ENCODE peak calls at places on chromosomes 12 and 14, in five cellular contexts. T is prostate gland, Y is HFFc6, M is GM23338, B is WTC11. J is an unnamed sample.

GRCh38 chr12:10497602-10498001 is 8.1 kb upstream of the EIF2S3B start:
- DNase-seq in T (no peak), Y (no peak), M (no peak), B (no peak), J (no peak)

GRCh38 chr12:45974883-45975282 is 15.5 kb downstream of the SCAF11 start:
- DNase-seq in T (no peak), Y (no peak), M (no peak), B (no peak), J (no peak)

GRCh38 chr14:49920260-49920659 is 27.4 kb downstream of the ARF6 start:
- DNase-seq in T (no peak), Y (no peak), M (no peak), B (no peak), J (no peak)

GRCh38 chr14:68823434-68824206 is 30.8 kb upstream of the ZFP36L1 start:
- DNase-seq in T (no peak), Y (no peak), M (no peak), B (no peak), J (no peak)

GRCh38 chr12:125443316-125443715 is 378.1 kb downstream of the AACS start:
- DNase-seq in T (no peak), Y (no peak), M (no peak), B (no peak), J (no peak)

GRCh38 chr12:3752741-3753486 is at the start of gene CRACR2A:
- DNase-seq in T (peak; percentile 35), Y (no peak), M (peak; percentile 91), B (peak; percentile 87), J (peak; percentile 86)

GRCh38 chr12:64665506-64665905 is 55.2 kb downstream of the RASSF3 start:
- DNase-seq in T (no peak), Y (no peak), M (peak; percentile 77), B (peak; percentile 69), J (peak; percentile 23)

GRCh38 chr14:50967104-50967503 is 22.8 kb upstream of the PYGL start:
- DNase-seq in T (no peak), Y (no peak), M (no peak), B (no peak), J (no peak)

GRCh38 chr14:32366995-32367394 is 37.9 kb downstream of the AKAP6 start:
- DNase-seq in T (no peak), Y (no peak), M (no peak), B (no peak), J (no peak)

GRCh38 chr12:116376354-116377193 is 99.1 kb upstream of the MED13L start:
- DNase-seq in T (no peak), Y (peak; percentile 85), M (no peak), B (no peak), J (no peak)

GRCh38 chr14:24463017-24463805 is 20.6 kb upstream of the SDR39U1 start:
- DNase-seq in T (no peak), Y (no peak), M (no peak), B (no peak), J (no peak)

GRCh38 chr14:104436741-104437701 is 142.5 kb upstream of the C14orf180 start:
- DNase-seq in T (no peak), Y (no peak), M (no peak), B (peak; percentile 10), J (no peak)

GRCh38 chr12:66942741-66943465 is 264.0 kb upstream of the GRIP1 start:
- DNase-seq in T (no peak), Y (no peak), M (peak; percentile 79), B (peak; percentile 32), J (peak; percentile 35)

GRCh38 chr12:54378791-54379400 is 5.6 kb downstream of the ZNF385A start:
- DNase-seq in T (no peak), Y (no peak), M (peak; percentile 80), B (peak; percentile 80), J (peak; percentile 69)

GRCh38 chr14:51638071-51638944 is 13.4 kb upstream of the FRMD6 start:
- DNase-seq in T (peak; percentile 46), Y (peak; percentile 44), M (peak; percentile 83), B (peak; percentile 61), J (no peak)

GRCh38 chr12:2259368-2259767 is 206.6 kb downstream of the CACNA1C start:
- DNase-seq in T (no peak), Y (no peak), M (no peak), B (no peak), J (no peak)

GRCh38 chr12:27521066-27521465 is 2.9 kb upstream of the PPFIBP1 start:
- DNase-seq in T (no peak), Y (no peak), M (peak; percentile 66), B (peak; percentile 27), J (peak; percentile 18)

GRCh38 chr12:61367281-61367785 is 892.9 kb upstream of the USP15 start:
- DNase-seq in T (no peak), Y (no peak), M (peak; percentile 46), B (no peak), J (no peak)

GRCh38 chr12:88559772-88560171 is 20.5 kb downstream of the KITLG start:
- DNase-seq in T (no peak), Y (no peak), M (no peak), B (no peak), J (no peak)

GRCh38 chr12:53213348-53213747 is 6.3 kb upstream of the ITGB7 start:
- DNase-seq in T (peak; percentile 78), Y (peak; percentile 60), M (peak; percentile 92), B (peak; percentile 93), J (peak; percentile 91)

GRCh38 chr12:30694971-30695326 is 720 bp downstream of the IPO8 start:
- DNase-seq in T (peak; percentile 30), Y (peak; percentile 35), M (peak; percentile 63), B (peak; percentile 24), J (peak; percentile 50)

GRCh38 chr12:30694412-30694955 is 1.2 kb downstream of the IPO8 start:
- DNase-seq in T (no peak), Y (no peak), M (peak; percentile 27), B (no peak), J (no peak)

GRCh38 chr12:30696103-30696408 is 387 bp upstream of the IPO8 start:
- DNase-seq in T (no peak), Y (no peak), M (no peak), B (no peak), J (no peak)

GRCh38 chr12:30696486-30696885 is 817 bp upstream of the IPO8 start:
- DNase-seq in T (no peak), Y (no peak), M (peak; percentile 52), B (peak; percentile 25), J (peak; percentile 20)

GRCh38 chr12:30695327-30696102 is at the start of gene IPO8:
- DNase-seq in T (peak; percentile 88), Y (peak; percentile 90), M (peak; percentile 95), B (peak; percentile 94), J (peak; percentile 85)
- TF ChIP-seq CTCF in T (peak; percentile 7), Y (peak; percentile 56), M (no peak), B (no peak), J (peak; percentile 40)

DNA sequence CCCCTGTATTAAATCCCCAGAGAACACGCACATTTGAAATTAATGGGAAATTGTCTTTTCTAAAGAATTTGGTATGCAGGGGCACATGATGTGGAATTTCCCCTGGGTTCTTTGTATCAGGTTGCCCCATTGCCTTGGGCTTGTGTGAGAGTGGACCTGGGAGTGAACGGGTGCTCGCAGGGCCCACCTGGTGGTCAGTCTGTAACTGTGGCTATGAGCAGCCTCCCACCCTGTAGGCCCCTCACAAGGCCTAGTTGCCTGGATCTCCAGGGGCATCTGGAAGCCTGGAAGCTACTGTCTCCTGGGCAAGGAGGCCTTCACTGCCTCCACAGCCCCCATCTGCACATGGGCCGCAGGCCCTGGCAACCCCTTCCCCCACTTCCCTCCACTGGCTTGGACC is 96.7 kb downstream of the SLC25A47 start:
- DNase-seq in T (no peak), Y (no peak), M (peak; percentile 63), B (peak; percentile 41), J (peak; percentile 21)
- TF ChIP-seq CTCF in T (no peak), Y (peak; percentile 34), M (peak; percentile 58), B (no peak), J (peak; percentile 14)

GRCh38 chr14:59634617-59635016 is 58.0 kb upstream of the CCDC175 start:
- DNase-seq in T (no peak), Y (no peak), M (no peak), B (no peak), J (no peak)

GRCh38 chr14:59630281-59630963 is 53.8 kb upstream of the CCDC175 start:
- DNase-seq in T (no peak), Y (no peak), M (peak; percentile 76), B (peak; percentile 35), J (peak; percentile 42)

GRCh38 chr14:59629384-59630158 is 53.0 kb upstream of the CCDC175 start:
- DNase-seq in T (no peak), Y (no peak), M (peak; percentile 24), B (no peak), J (no peak)

GRCh38 chr14:59632381-59632780 is 55.8 kb upstream of the CCDC175 start:
- DNase-seq in T (peak; percentile 16), Y (no peak), M (peak; percentile 73), B (peak; percentile 64), J (peak; percentile 60)

GRCh38 chr14:59631237-59631636 is 54.6 kb upstream of the CCDC175 start:
- DNase-seq in T (no peak), Y (no peak), M (peak; percentile 81), B (peak; percentile 40), J (peak; percentile 40)
- TF ChIP-seq CTCF in T (no peak), Y (peak; percentile 43), M (peak; percentile 74), B (peak; percentile 57), J (peak; percentile 80)

DNA sequence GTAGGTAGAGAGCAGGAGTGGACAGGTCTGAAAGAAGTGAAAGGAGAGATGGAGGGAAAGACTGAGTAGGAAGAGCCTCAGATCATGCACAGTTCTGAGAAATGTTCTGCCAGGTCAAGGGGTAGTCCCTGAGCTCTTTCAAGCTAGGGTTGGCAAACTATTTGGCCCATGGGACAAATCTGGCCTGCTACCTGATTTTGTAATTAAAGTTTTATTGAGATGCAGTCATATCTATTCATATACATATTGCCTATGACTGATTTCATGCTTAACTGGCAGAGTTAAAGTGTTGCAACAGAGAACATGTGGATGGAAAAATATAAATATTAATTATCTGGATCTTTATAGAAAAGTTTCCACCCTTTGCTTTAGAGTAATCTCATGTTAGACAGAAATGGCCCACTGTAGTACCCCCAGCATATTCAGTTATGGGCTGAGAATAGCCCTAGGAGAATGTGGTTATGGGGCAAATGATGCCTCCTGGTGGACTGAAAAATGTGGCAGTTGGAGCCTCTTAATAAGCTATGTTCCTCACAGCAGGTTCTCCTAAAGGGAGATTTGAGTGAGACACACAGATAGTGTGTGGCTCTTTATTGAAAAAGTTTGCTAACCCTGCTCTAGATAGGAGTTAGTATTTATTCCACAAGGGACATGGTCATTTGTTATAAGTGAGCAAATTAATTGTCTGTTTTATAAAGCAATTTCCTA is 476.9 kb downstream of the LRIG3 start:
- DNase-seq in T (no peak), Y (peak; percentile 24), M (peak; percentile 73), B (peak; percentile 29), J (peak; percentile 38)
- TF ChIP-seq CTCF in T (no peak), Y (peak; percentile 84), M (peak; percentile 83), B (peak; percentile 50), J (peak; percentile 66)

DNA sequence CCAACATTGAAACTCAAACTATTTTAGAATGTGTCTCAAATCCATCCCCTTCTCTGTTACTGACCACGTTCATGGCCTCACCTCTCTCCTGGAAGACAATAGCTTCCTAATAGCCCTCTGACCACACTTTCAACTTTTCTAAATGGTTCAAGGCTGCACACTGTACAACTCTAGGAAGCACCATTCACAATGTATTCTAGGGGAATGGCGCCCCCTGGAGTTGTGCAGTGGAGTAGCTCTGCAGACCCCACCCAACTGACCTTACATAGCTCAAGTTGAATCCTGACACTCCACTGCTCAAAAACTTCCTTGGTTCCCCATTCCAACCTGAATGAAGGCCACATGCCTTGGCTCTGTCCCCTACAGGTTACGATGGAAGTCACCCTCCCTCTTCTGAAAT is 77.6 kb downstream of the GAS2L3 start:
- DNase-seq in T (no peak), Y (no peak), M (no peak), B (no peak), J (no peak)
- TF ChIP-seq CTCF in T (no peak), Y (peak; percentile 49), M (peak; percentile 44), B (peak; percentile 47), J (peak; percentile 44)

GRCh38 chr14:66038214-66038977 is 447.8 kb upstream of the CCDC196 start:
- DNase-seq in T (no peak), Y (no peak), M (peak; percentile 5), B (no peak), J (no peak)
- TF ChIP-seq CTCF in T (no peak), Y (no peak), M (no peak), B (no peak), J (no peak)